ENCODE peak calls at places on chromosomes 3 and 15, in nine cellular contexts. S is astrocyte of the spinal cord; B is activated T-cell treated with anti-CD3 and anti-CD28 coated beads, Interleukin-2, amount 50 U/mL, for 24 hours; Q is natural killer cell treated with Interleukin-12 subunit alpha and Interleukin-12 subunit beta and Interleukin-15 and Interleukin-18, amount 100 ng/mL, for 72 hours; H is coronary artery; M is NCI-H1694 treated with DMSO at 0.1 percent for 48 hours; A is hypothalamus; C is fibroblast of pulmonary artery; K is caudate nucleus. D is an unnamed sample.

GRCh38 chr3:122642935-122643334 is 37.7 kb upstream of the PARP14 start:
- DNase-seq in S (no peak), B (no peak), Q (no peak), H (no peak), M (no peak), A (no peak), C (no peak), K (no peak), D (no peak)

GRCh38 chr3:65356331-65357286 is 668.8 kb upstream of the ADAMTS9 start:
- DNase-seq in S (no peak), B (no peak), Q (no peak), H (no peak), M (no peak), A (no peak), C (no peak), K (no peak), D (no peak)

GRCh38 chr15:51338496-51338895 is at the start of gene CYP19A1:
- DNase-seq in S (no peak), B (no peak), Q (no peak), H (no peak), M (no peak), A (no peak), C (no peak), K (no peak), D (no peak)

GRCh38 chr3:141231923-141232861 is 567 bp downstream of the PXYLP1 start:
- DNase-seq in S (no peak), B (peak; percentile 65), Q (no peak), H (no peak), M (no peak), A (peak; percentile 8), C (no peak), K (no peak), D (no peak)

GRCh38 chr3:37741644-37742043 is 120.0 kb upstream of the CTDSPL start:
- DNase-seq in S (no peak), B (no peak), Q (no peak), H (no peak), M (no peak), A (peak; percentile 30), C (no peak), K (no peak), D (peak; percentile 65)

GRCh38 chr3:182837855-182838454 is 44.7 kb downstream of the ATP11B start:
- DNase-seq in S (peak; percentile 54), B (no peak), Q (no peak), H (no peak), M (peak; percentile 6), A (no peak), C (peak; percentile 57), K (no peak), D (no peak)

GRCh38 chr3:98770261-98771039 is 7.3 kb downstream of the ST3GAL6 start:
- DNase-seq in S (no peak), B (no peak), Q (no peak), H (no peak), M (no peak), A (peak; percentile 27), C (no peak), K (no peak), D (no peak)

GRCh38 chr3:79057756-79058155 is 710.0 kb downstream of the ROBO1 start:
- DNase-seq in S (no peak), B (no peak), Q (no peak), H (no peak), M (no peak), A (no peak), C (no peak), K (no peak), D (no peak)

GRCh38 chr3:12288466-12289129 is at the start of gene PPARG:
- DNase-seq in S (peak; percentile 30), B (no peak), Q (no peak), H (no peak), M (no peak), A (no peak), C (peak; percentile 59), K (no peak), D (no peak)

GRCh38 chr3:55158345-55158744 is 230.5 kb upstream of the LRTM1 start:
- DNase-seq in S (no peak), B (no peak), Q (no peak), H (no peak), M (no peak), A (no peak), C (no peak), K (no peak), D (no peak)

GRCh38 chr3:190382082-190382481 is 5.9 kb upstream of the CLDN16 start:
- DNase-seq in S (peak; percentile 74), B (no peak), Q (no peak), H (no peak), M (no peak), A (no peak), C (peak; percentile 56), K (no peak), D (no peak)

GRCh38 chr3:39147711-39148115 is 5.7 kb downstream of the CSRNP1 start:
- DNase-seq in S (peak; percentile 67), B (peak; percentile 49), Q (peak; percentile 73), H (peak; percentile 79), M (no peak), A (no peak), C (peak; percentile 53), K (no peak), D (peak; percentile 70)

GRCh38 chr3:5221701-5222100 is 34.2 kb downstream of the EDEM1 start:
- DNase-seq in S (no peak), B (no peak), Q (no peak), H (no peak), M (no peak), A (no peak), C (no peak), K (no peak), D (no peak)

GRCh38 chr3:32743934-32744333 is 58.9 kb downstream of the CNOT10 start:
- DNase-seq in S (no peak), B (no peak), Q (no peak), H (no peak), M (no peak), A (no peak), C (peak; percentile 80), K (no peak), D (no peak)

GRCh38 chr3:77529522-77529921 is 489.6 kb downstream of the ROBO2 start:
- DNase-seq in S (no peak), B (no peak), Q (no peak), H (no peak), M (no peak), A (no peak), C (no peak), K (no peak), D (no peak)

GRCh38 chr3:69012836-69013255 is 638 bp downstream of the EOGT start:
- DNase-seq in S (peak; percentile 52), B (no peak), Q (no peak), H (peak; percentile 83), M (no peak), A (peak; percentile 18), C (peak; percentile 68), K (no peak), D (no peak)

GRCh38 chr15:51401065-51401780 is 59.8 kb downstream of the GLDN start:
- DNase-seq in S (no peak), B (no peak), Q (no peak), H (peak; percentile 8), M (no peak), A (no peak), C (no peak), K (no peak), D (no peak)

GRCh38 chr15:91694829-91695205 is 158.7 kb upstream of the SLCO3A1 start:
- DNase-seq in S (peak; percentile 54), B (no peak), Q (no peak), H (no peak), M (no peak), A (no peak), C (peak; percentile 78), K (no peak), D (peak; percentile 82)

GRCh38 chr3:185151959-185152432 is 864 bp downstream of the C3orf70 start:
- DNase-seq in S (no peak), B (no peak), Q (no peak), H (no peak), M (no peak), A (no peak), C (peak; percentile 23), K (no peak), D (no peak)

GRCh38 chr3:151709847-151710246 is 23.9 kb upstream of the AADACL2 start:
- DNase-seq in S (peak; percentile 68), B (no peak), Q (no peak), H (no peak), M (no peak), A (no peak), C (peak; percentile 36), K (no peak), D (no peak)

GRCh38 chr3:178558637-178559036 is 22.4 kb downstream of the KCNMB2 start:
- DNase-seq in S (no peak), B (no peak), Q (no peak), H (no peak), M (peak; percentile 22), A (no peak), C (no peak), K (no peak), D (no peak)

GRCh38 chr15:74497584-74497983 is 36.6 kb upstream of the UBL7 start:
- DNase-seq in S (no peak), B (no peak), Q (no peak), H (no peak), M (peak; percentile 74), A (no peak), C (no peak), K (no peak), D (no peak)

GRCh38 chr3:196181127-196181546 is 30.1 kb downstream of the ZDHHC19 start:
- DNase-seq in S (no peak), B (no peak), Q (no peak), H (no peak), M (no peak), A (no peak), C (no peak), K (no peak), D (no peak)

GRCh38 chr3:5187920-5188418 is 462 bp downstream of the EDEM1 start:
- DNase-seq in S (no peak), B (peak; percentile 80), Q (peak; percentile 77), H (peak; percentile 81), M (no peak), A (no peak), C (peak; percentile 39), K (peak; percentile 26), D (no peak)

GRCh38 chr15:83106994-83107840 is at the start of gene TM6SF1:
- DNase-seq in S (no peak), B (peak; percentile 48), Q (peak; percentile 70), H (no peak), M (no peak), A (no peak), C (no peak), K (no peak), D (no peak)

GRCh38 chr3:38150780-38151528 is 12.5 kb downstream of the MYD88 start:
- DNase-seq in S (no peak), B (no peak), Q (no peak), H (peak; percentile 9), M (no peak), A (no peak), C (no peak), K (no peak), D (no peak)

GRCh38 chr15:77630956-77631789 is 1.5 kb downstream of the LINGO1 start:
- DNase-seq in S (no peak), B (no peak), Q (no peak), H (no peak), M (no peak), A (peak; percentile 67), C (no peak), K (peak; percentile 22), D (no peak)

GRCh38 chr3:193825617-193826016 is 232.6 kb downstream of the OPA1 start:
- DNase-seq in S (no peak), B (no peak), Q (no peak), H (peak; percentile 61), M (no peak), A (no peak), C (no peak), K (no peak), D (no peak)

GRCh38 chr3:156181509-156181908 is 61.1 kb downstream of the KCNAB1 start:
- DNase-seq in S (peak; percentile 59), B (no peak), Q (no peak), H (no peak), M (no peak), A (no peak), C (peak; percentile 53), K (no peak), D (no peak)

GRCh38 chr15:52232327-52232726 is 41.1 kb upstream of the GNB5 start:
- DNase-seq in S (no peak), B (no peak), Q (no peak), H (no peak), M (no peak), A (no peak), C (no peak), K (no peak), D (no peak)

GRCh38 chr3:172454180-172454579 is 5.9 kb upstream of the GHSR start:
- DNase-seq in S (no peak), B (no peak), Q (no peak), H (no peak), M (no peak), A (no peak), C (no peak), K (no peak), D (no peak)

D was measured in right atrium auricular region.